ENCODE peak calls at places on chromosomes 16 and 17, in nine cellular contexts. One of them, this sample, is unnamed. For H3K36me3, the result is how much of the 10 kb centered on the place peaks cover.

GRCh38 chr16:55482056-55482455 is 3.1 kb downstream of the MMP2 start:
- DNase-seq in lung: no peak
- DNase-seq in brain microvascular endothelial cell: no peak
- DNase-seq in neural progenitor cell: no peak
- DNase-seq in HepG2: no peak
- DNase-seq in fibroblast of lung: peak
- DNase-seq in heart left ventricle: no peak
- DNase-seq in mesendoderm: no peak
- DNase-seq in stomach: no peak
- DNase-seq in this sample: no peak

GRCh38 chr17:29835438-29836351 is 94.3 kb downstream of the SSH2 start:
- DNase-seq in lung: peak
- DNase-seq in brain microvascular endothelial cell: peak
- DNase-seq in neural progenitor cell: no peak
- DNase-seq in HepG2: no peak
- DNase-seq in fibroblast of lung: peak
- DNase-seq in heart left ventricle: no peak
- DNase-seq in mesendoderm: peak
- DNase-seq in stomach: peak
- DNase-seq in this sample: no peak

GRCh38 chr17:71203953-71204352 is 916.9 kb upstream of the SOX9 start:
- DNase-seq in lung: no peak
- DNase-seq in brain microvascular endothelial cell: no peak
- DNase-seq in neural progenitor cell: no peak
- DNase-seq in HepG2: no peak
- DNase-seq in fibroblast of lung: no peak
- DNase-seq in heart left ventricle: no peak
- DNase-seq in mesendoderm: no peak
- DNase-seq in stomach: no peak
- DNase-seq in this sample: no peak

GRCh38 chr16:28845173-28846079 is 722 bp downstream of the TUFM start:
- DNase-seq in lung: no peak
- DNase-seq in brain microvascular endothelial cell: peak
- DNase-seq in neural progenitor cell: peak
- DNase-seq in HepG2: peak
- DNase-seq in fibroblast of lung: peak
- DNase-seq in heart left ventricle: no peak
- DNase-seq in mesendoderm: peak
- DNase-seq in stomach: peak
- DNase-seq in this sample: peak

GRCh38 chr16:88658714-88659113 is 4.2 kb downstream of the MVD start:
- DNase-seq in lung: no peak
- DNase-seq in brain microvascular endothelial cell: no peak
- DNase-seq in neural progenitor cell: no peak
- DNase-seq in HepG2: no peak
- DNase-seq in fibroblast of lung: no peak
- DNase-seq in heart left ventricle: no peak
- DNase-seq in mesendoderm: no peak
- DNase-seq in stomach: no peak
- DNase-seq in this sample: no peak

GRCh38 chr17:57707892-57708291 is 37.2 kb downstream of the CCDC182 start:
- DNase-seq in lung: peak
- DNase-seq in brain microvascular endothelial cell: no peak
- DNase-seq in neural progenitor cell: peak
- DNase-seq in HepG2: no peak
- DNase-seq in fibroblast of lung: peak
- DNase-seq in heart left ventricle: peak
- DNase-seq in mesendoderm: peak
- DNase-seq in stomach: no peak
- DNase-seq in this sample: peak

GRCh38 chr17:80124351-80124981 is 22.5 kb downstream of the EIF4A3 start:
- DNase-seq in lung: no peak
- DNase-seq in brain microvascular endothelial cell: no peak
- DNase-seq in neural progenitor cell: peak
- DNase-seq in HepG2: peak
- DNase-seq in fibroblast of lung: peak
- DNase-seq in heart left ventricle: no peak
- DNase-seq in mesendoderm: peak
- DNase-seq in stomach: peak
- DNase-seq in this sample: peak

GRCh38 chr17:28726396-28726911 is 421 bp upstream of the TLCD1 start:
- DNase-seq in lung: peak
- DNase-seq in brain microvascular endothelial cell: peak
- DNase-seq in neural progenitor cell: peak
- DNase-seq in HepG2: peak
- DNase-seq in fibroblast of lung: peak
- DNase-seq in heart left ventricle: peak
- DNase-seq in mesendoderm: peak
- DNase-seq in stomach: peak
- DNase-seq in this sample: no peak

GRCh38 chr17:33290156-33290697 is 2.9 kb downstream of the ASIC2 start:
- DNase-seq in lung: no peak
- DNase-seq in brain microvascular endothelial cell: no peak
- DNase-seq in neural progenitor cell: no peak
- DNase-seq in HepG2: no peak
- DNase-seq in fibroblast of lung: no peak
- DNase-seq in heart left ventricle: no peak
- DNase-seq in mesendoderm: no peak
- DNase-seq in stomach: no peak
- DNase-seq in this sample: no peak

GRCh38 chr17:33291248-33292183 is 1.6 kb downstream of the ASIC2 start:
- DNase-seq in lung: no peak
- DNase-seq in brain microvascular endothelial cell: no peak
- DNase-seq in neural progenitor cell: peak
- DNase-seq in HepG2: no peak
- DNase-seq in fibroblast of lung: peak
- DNase-seq in heart left ventricle: no peak
- DNase-seq in mesendoderm: peak
- DNase-seq in stomach: no peak
- DNase-seq in this sample: peak

GRCh38 chr17:33294994-33295393 is 1.9 kb upstream of the ASIC2 start:
- DNase-seq in lung: no peak
- DNase-seq in brain microvascular endothelial cell: no peak
- DNase-seq in neural progenitor cell: no peak
- DNase-seq in HepG2: no peak
- DNase-seq in fibroblast of lung: no peak
- DNase-seq in heart left ventricle: no peak
- DNase-seq in mesendoderm: no peak
- DNase-seq in stomach: no peak
- DNase-seq in this sample: no peak

GRCh38 chr17:33292184-33292980 is 713 bp downstream of the ASIC2 start:
- DNase-seq in lung: no peak
- DNase-seq in brain microvascular endothelial cell: no peak
- DNase-seq in neural progenitor cell: peak
- DNase-seq in HepG2: no peak
- DNase-seq in fibroblast of lung: peak
- DNase-seq in heart left ventricle: no peak
- DNase-seq in mesendoderm: peak
- DNase-seq in stomach: no peak
- DNase-seq in this sample: peak

GRCh38 chr17:33292981-33293867 is at the start of gene ASIC2:
- DNase-seq in lung: no peak
- DNase-seq in brain microvascular endothelial cell: no peak
- DNase-seq in neural progenitor cell: peak
- DNase-seq in HepG2: no peak
- DNase-seq in fibroblast of lung: peak
- DNase-seq in heart left ventricle: no peak
- DNase-seq in mesendoderm: peak
- DNase-seq in stomach: no peak
- DNase-seq in this sample: peak
- H3K4me3 ChIP-seq in lung: no peak
- H3K4me3 ChIP-seq in brain microvascular endothelial cell: no peak
- H3K4me3 ChIP-seq in neural progenitor cell: peak
- H3K4me3 ChIP-seq in HepG2: no peak
- H3K4me3 ChIP-seq in fibroblast of lung: peak
- H3K4me3 ChIP-seq in heart left ventricle: peak
- H3K4me3 ChIP-seq in mesendoderm: no peak
- H3K4me3 ChIP-seq in stomach: peak
- H3K4me3 ChIP-seq in this sample: peak

GRCh38 chr16:47483616-47484015 is 22.5 kb downstream of the PHKB start:
- DNase-seq in lung: no peak
- DNase-seq in brain microvascular endothelial cell: no peak
- DNase-seq in neural progenitor cell: no peak
- DNase-seq in HepG2: no peak
- DNase-seq in fibroblast of lung: no peak
- DNase-seq in heart left ventricle: no peak
- DNase-seq in mesendoderm: no peak
- DNase-seq in stomach: no peak
- DNase-seq in this sample: no peak
- H3K27ac ChIP-seq in lung: no peak
- H3K27ac ChIP-seq in brain microvascular endothelial cell: no peak
- H3K27ac ChIP-seq in neural progenitor cell: no peak
- H3K27ac ChIP-seq in HepG2: no peak
- H3K27ac ChIP-seq in fibroblast of lung: no peak
- H3K27ac ChIP-seq in heart left ventricle: no peak
- H3K27ac ChIP-seq in mesendoderm: no peak
- H3K27ac ChIP-seq in stomach: no peak
- H3K27ac ChIP-seq in this sample: no peak

GRCh38 chr16:50219402-50219975 is 46.9 kb upstream of the ADCY7 start:
- DNase-seq in lung: no peak
- DNase-seq in brain microvascular endothelial cell: no peak
- DNase-seq in neural progenitor cell: no peak
- DNase-seq in HepG2: no peak
- DNase-seq in fibroblast of lung: no peak
- DNase-seq in heart left ventricle: no peak
- DNase-seq in mesendoderm: no peak
- DNase-seq in stomach: no peak
- DNase-seq in this sample: no peak

GRCh38 chr16:50213939-50214519 is 52.3 kb upstream of the ADCY7 start:
- DNase-seq in lung: no peak
- DNase-seq in brain microvascular endothelial cell: peak
- DNase-seq in neural progenitor cell: peak
- DNase-seq in HepG2: peak
- DNase-seq in fibroblast of lung: no peak
- DNase-seq in heart left ventricle: no peak
- DNase-seq in mesendoderm: peak
- DNase-seq in stomach: no peak
- DNase-seq in this sample: no peak

GRCh38 chr16:50215680-50216079 is 50.7 kb upstream of the ADCY7 start:
- DNase-seq in lung: no peak
- DNase-seq in brain microvascular endothelial cell: no peak
- DNase-seq in neural progenitor cell: no peak
- DNase-seq in HepG2: no peak
- DNase-seq in fibroblast of lung: no peak
- DNase-seq in heart left ventricle: no peak
- DNase-seq in mesendoderm: no peak
- DNase-seq in stomach: no peak
- DNase-seq in this sample: no peak

GRCh38 chr16:50210266-50211038 is 55.9 kb upstream of the ADCY7 start:
- DNase-seq in lung: peak
- DNase-seq in brain microvascular endothelial cell: peak
- DNase-seq in neural progenitor cell: peak
- DNase-seq in HepG2: peak
- DNase-seq in fibroblast of lung: peak
- DNase-seq in heart left ventricle: peak
- DNase-seq in mesendoderm: peak
- DNase-seq in stomach: peak
- DNase-seq in this sample: peak

DNA sequence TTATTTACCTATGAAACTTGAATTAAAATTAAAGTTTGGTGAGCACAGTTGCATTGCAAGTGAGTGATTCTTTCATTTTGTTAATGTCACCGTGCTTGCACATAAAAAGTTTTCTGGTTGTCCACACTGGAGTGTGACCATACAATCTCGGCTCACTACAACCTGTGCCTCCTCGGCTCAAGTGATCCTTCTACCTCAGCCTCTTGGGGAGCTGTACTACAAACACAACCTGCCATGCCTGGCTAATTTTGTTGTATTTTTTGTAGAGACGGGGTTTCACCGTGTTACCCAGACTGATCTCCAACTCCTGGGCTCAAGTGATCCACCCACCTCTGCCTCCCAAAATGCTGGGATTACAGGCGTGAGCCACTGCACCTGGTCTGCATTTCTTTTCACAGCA is 50.1 kb upstream of the ADCY7 start:
- DNase-seq in lung: no peak
- DNase-seq in brain microvascular endothelial cell: no peak
- DNase-seq in neural progenitor cell: no peak
- DNase-seq in HepG2: no peak
- DNase-seq in fibroblast of lung: no peak
- DNase-seq in heart left ventricle: no peak
- DNase-seq in mesendoderm: no peak
- DNase-seq in stomach: no peak
- DNase-seq in this sample: no peak
- H3K36me3 ChIP-seq in lung: under half
- H3K36me3 ChIP-seq in brain microvascular endothelial cell: under half
- H3K36me3 ChIP-seq in neural progenitor cell: under half
- H3K36me3 ChIP-seq in HepG2: under half
- H3K36me3 ChIP-seq in fibroblast of lung: under half
- H3K36me3 ChIP-seq in heart left ventricle: under half
- H3K36me3 ChIP-seq in mesendoderm: under half
- H3K36me3 ChIP-seq in stomach: half or more
- H3K36me3 ChIP-seq in this sample: under half

GRCh38 chr17:63837480-63837879 is 5.0 kb downstream of the SMARCD2 start:
- DNase-seq in lung: no peak
- DNase-seq in brain microvascular endothelial cell: no peak
- DNase-seq in neural progenitor cell: no peak
- DNase-seq in HepG2: no peak
- DNase-seq in fibroblast of lung: no peak
- DNase-seq in heart left ventricle: no peak
- DNase-seq in mesendoderm: no peak
- DNase-seq in stomach: no peak
- DNase-seq in this sample: no peak

GRCh38 chr17:63837962-63838585 is 4.4 kb downstream of the SMARCD2 start:
- DNase-seq in lung: no peak
- DNase-seq in brain microvascular endothelial cell: no peak
- DNase-seq in neural progenitor cell: no peak
- DNase-seq in HepG2: no peak
- DNase-seq in fibroblast of lung: no peak
- DNase-seq in heart left ventricle: no peak
- DNase-seq in mesendoderm: no peak
- DNase-seq in stomach: no peak
- DNase-seq in this sample: no peak

GRCh38 chr17:63836811-63837210 is 5.7 kb downstream of the SMARCD2 start:
- DNase-seq in lung: no peak
- DNase-seq in brain microvascular endothelial cell: no peak
- DNase-seq in neural progenitor cell: no peak
- DNase-seq in HepG2: no peak
- DNase-seq in fibroblast of lung: no peak
- DNase-seq in heart left ventricle: no peak
- DNase-seq in mesendoderm: no peak
- DNase-seq in stomach: no peak
- DNase-seq in this sample: no peak

GRCh38 chr17:63840591-63841349 is 1.7 kb downstream of the SMARCD2 start:
- DNase-seq in lung: no peak
- DNase-seq in brain microvascular endothelial cell: no peak
- DNase-seq in neural progenitor cell: no peak
- DNase-seq in HepG2: no peak
- DNase-seq in fibroblast of lung: no peak
- DNase-seq in heart left ventricle: peak
- DNase-seq in mesendoderm: no peak
- DNase-seq in stomach: no peak
- DNase-seq in this sample: no peak

DNA sequence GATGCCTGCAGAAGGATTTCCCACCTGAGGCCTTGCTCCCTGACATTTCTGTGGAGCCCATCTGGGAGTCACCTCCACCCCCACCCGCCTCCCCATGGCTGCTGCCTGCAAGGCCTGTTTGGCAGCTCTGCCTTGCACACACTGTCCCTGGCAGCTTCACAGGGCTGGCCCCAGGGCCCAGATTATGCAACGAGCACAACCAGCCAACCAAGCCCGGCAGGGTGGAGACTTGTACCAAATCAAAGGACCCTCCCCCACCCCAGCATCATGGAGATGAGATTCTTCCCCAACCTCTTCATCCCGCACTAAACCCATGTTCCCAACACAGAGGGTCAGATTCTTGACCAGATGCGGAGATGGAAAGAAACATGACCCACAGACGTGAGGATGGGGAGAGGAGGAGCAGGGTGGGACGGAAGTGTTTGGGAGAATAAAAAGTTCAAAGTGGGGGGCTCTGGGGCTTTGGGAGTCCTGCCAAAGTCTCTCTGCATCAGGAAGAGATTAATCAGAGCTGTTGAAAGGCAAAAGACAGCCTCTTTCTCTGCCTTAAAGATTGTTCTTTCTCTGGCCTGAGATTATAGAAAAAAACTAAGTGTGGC is 3.8 kb downstream of the SMARCD2 start:
- DNase-seq in lung: peak
- DNase-seq in brain microvascular endothelial cell: no peak
- DNase-seq in neural progenitor cell: no peak
- DNase-seq in HepG2: no peak
- DNase-seq in fibroblast of lung: no peak
- DNase-seq in heart left ventricle: peak
- DNase-seq in mesendoderm: peak
- DNase-seq in stomach: peak
- DNase-seq in this sample: peak
- H3K4me3 ChIP-seq in lung: no peak
- H3K4me3 ChIP-seq in brain microvascular endothelial cell: no peak
- H3K4me3 ChIP-seq in neural progenitor cell: no peak
- H3K4me3 ChIP-seq in HepG2: no peak
- H3K4me3 ChIP-seq in fibroblast of lung: peak
- H3K4me3 ChIP-seq in heart left ventricle: peak
- H3K4me3 ChIP-seq in mesendoderm: no peak
- H3K4me3 ChIP-seq in stomach: peak
- H3K4me3 ChIP-seq in this sample: no peak

This sample was measured in testis.